ENCODE peak calls at places on chromosomes 11 and 22, in seven cellular contexts. P is H9, L is body of pancreas, W is GM23248, C is heart right ventricle, V is right lobe of liver, R is tibial nerve. J is an unnamed sample.

GRCh38 chr11:77203901-77204755 is 76.1 kb downstream of the MYO7A start:
- DNase-seq in W (no peak), C (no peak), V (no peak), P (peak; percentile 28), R (no peak), L (no peak), J (no peak)

GRCh38 chr11:47986219-47986618 is 5.9 kb downstream of the PTPRJ start:
- DNase-seq in C (no peak), L (no peak), W (no peak), V (no peak), P (no peak), R (no peak), J (no peak)

GRCh38 chr11:32510039-32510438 is 73.6 kb upstream of the EIF3M start:
- DNase-seq in L (no peak), P (no peak), R (no peak), W (no peak), C (no peak), V (no peak), J (no peak)

GRCh38 chr11:43732225-43732624 is 51.7 kb downstream of the HSD17B12 start:
- DNase-seq in R (no peak), L (no peak), W (no peak), P (no peak), C (no peak), V (no peak), J (no peak)

GRCh38 chr11:76798656-76799055 is 15.5 kb downstream of the TSKU start:
- DNase-seq in P (no peak), R (peak; percentile 32), L (no peak), W (no peak), C (no peak), V (no peak), J (no peak)

GRCh38 chr11:15651782-15652181 is 537.1 kb downstream of the INSC start:
- DNase-seq in R (no peak), V (no peak), C (no peak), L (no peak), W (no peak), P (no peak), J (no peak)

GRCh38 chr22:38316340-38317236 is 645 bp downstream of the CSNK1E start:
- DNase-seq in V (peak; percentile 78), L (peak; percentile 66), R (peak; percentile 56), W (peak; percentile 84), C (peak; percentile 76), P (no peak), J (peak; percentile 55)

GRCh38 chr11:96199563-96200025 is 143.4 kb downstream of the MAML2 start:
- DNase-seq in W (peak; percentile 64), L (no peak), C (no peak), P (no peak), V (no peak), R (no peak), J (peak; percentile 5)

GRCh38 chr22:40121463-40121862 is 56.3 kb upstream of the TNRC6B start:
- DNase-seq in C (no peak), L (peak; percentile 18), V (no peak), P (no peak), R (no peak), W (no peak), J (no peak)

GRCh38 chr11:46630237-46630636 is 12.9 kb downstream of the ATG13 start:
- DNase-seq in V (no peak), P (no peak), W (no peak), C (no peak), R (no peak), L (no peak), J (no peak)

GRCh38 chr22:18968011-18968749 is 32.1 kb upstream of the PRODH start:
- DNase-seq in C (peak; percentile 52), P (peak; percentile 60), R (no peak), L (peak; percentile 31), V (peak; percentile 61), W (peak; percentile 51), J (no peak)

GRCh38 chr11:1057806-1058205 is 16.9 kb upstream of the MUC2 start:
- DNase-seq in C (peak; percentile 7), V (no peak), W (no peak), R (no peak), L (no peak), P (no peak), J (no peak)

GRCh38 chr11:120334894-120335462 is 1.2 kb upstream of the ARHGEF12 start:
- DNase-seq in L (peak; percentile 85), W (peak; percentile 84), V (no peak), P (peak; percentile 36), C (no peak), R (peak; percentile 97), J (peak; percentile 65)

GRCh38 chr11:104526006-104526405 is 362.1 kb upstream of the PDGFD start:
- DNase-seq in V (no peak), R (no peak), P (no peak), C (no peak), W (no peak), L (no peak), J (no peak)

GRCh38 chr11:121337078-121337477 is 44.5 kb downstream of the SC5D start:
- DNase-seq in L (no peak), C (no peak), P (no peak), V (no peak), W (no peak), R (no peak), J (no peak)

GRCh38 chr11:72223615-72224586 is 666 bp upstream of the INPPL1 start:
- DNase-seq in L (peak; percentile 75), P (peak; percentile 71), W (peak; percentile 83), C (peak; percentile 82), R (peak; percentile 53), V (peak; percentile 83), J (peak; percentile 48)

GRCh38 chr11:118938491-118939411 is 13.0 kb upstream of the BCL9L start:
- DNase-seq in C (no peak), R (no peak), W (peak; percentile 68), P (no peak), L (no peak), V (no peak), J (no peak)

GRCh38 chr11:92083123-92083522 is 141.5 kb upstream of the FAT3 start:
- DNase-seq in P (no peak), V (no peak), R (no peak), L (no peak), C (no peak), W (no peak), J (no peak)

GRCh38 chr11:111762981-111763643 is 3.1 kb downstream of the PPP2R1B start:
- DNase-seq in W (peak; percentile 39), L (no peak), C (no peak), V (no peak), P (no peak), R (no peak), J (no peak)

DNA sequence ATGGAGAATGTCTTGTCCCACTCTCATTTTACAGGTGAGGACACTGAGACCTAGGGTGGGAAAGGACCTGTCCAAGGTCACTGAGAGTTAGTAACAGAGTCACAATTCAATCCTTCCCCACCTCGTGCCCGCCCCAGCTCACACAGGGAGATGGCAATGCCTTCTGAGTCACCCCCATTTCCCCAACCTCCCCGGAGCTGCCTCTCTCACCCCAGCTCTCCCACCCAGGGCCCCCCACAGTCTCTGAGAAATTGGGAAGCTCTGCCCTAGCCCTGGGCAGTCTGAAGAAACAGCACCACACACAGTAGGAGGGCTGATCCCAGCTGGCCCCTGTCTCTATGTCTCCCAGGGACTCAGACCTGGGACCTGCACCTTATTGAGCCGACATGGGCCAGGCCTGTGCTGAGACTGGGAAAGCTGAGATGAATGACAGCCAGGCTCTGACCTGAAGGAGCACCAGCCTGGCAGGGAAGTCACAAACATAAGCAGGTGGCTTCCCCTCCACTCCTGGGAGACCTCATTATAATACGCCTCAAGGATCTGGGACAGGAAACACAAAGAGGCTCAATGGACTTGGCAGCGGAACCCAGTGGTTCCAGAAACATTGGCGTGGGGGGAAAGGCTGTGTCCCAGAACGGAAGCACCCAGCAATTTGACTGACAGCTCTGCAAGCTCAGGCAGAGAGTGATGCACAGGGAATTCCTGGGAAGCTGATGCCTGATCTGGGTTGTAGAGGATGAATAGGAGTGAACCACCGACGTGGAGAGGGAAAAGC is 51.0 kb downstream of the CD6 start:
- DNase-seq in R (no peak), P (no peak), V (no peak), C (no peak), L (no peak), W (no peak), J (no peak)
- H3K4me1 ChIP-seq in R (no peaks in the 10 kb centered on the region), P (no peaks in the 10 kb centered on the region), V (no peaks in the 10 kb centered on the region), C (peaks cover 26% of the 10 kb centered on the region), L (peaks cover 8% of the 10 kb centered on the region), W (no peaks in the 10 kb centered on the region), J (peaks cover 64% of the 10 kb centered on the region)

GRCh38 chr11:124874571-124875255 is 9.5 kb downstream of the ROBO3 start:
- DNase-seq in V (no peak), C (no peak), L (no peak), W (no peak), R (no peak), P (no peak), J (no peak)
- H3K27me3 ChIP-seq in V (no peaks in the 10 kb centered on the region), C (no peaks in the 10 kb centered on the region), L (peaks cover 10% of the 10 kb centered on the region), W (peaks cover 29% of the 10 kb centered on the region), R (no peaks in the 10 kb centered on the region), P (peaks cover 30% of the 10 kb centered on the region), J (peaks cover 14% of the 10 kb centered on the region)

GRCh38 chr11:2385156-2386151 is 8.3 kb downstream of the CD81 start:
- DNase-seq in L (no peak), C (peak; percentile 15), W (no peak), V (no peak), R (no peak), P (no peak), J (peak; percentile 55)

GRCh38 chr11:2388431-2389024 is 11.4 kb downstream of the CD81 start:
- DNase-seq in R (no peak), W (no peak), V (no peak), P (no peak), L (no peak), C (no peak), J (no peak)

GRCh38 chr11:2386591-2386990 is 9.5 kb downstream of the CD81 start:
- DNase-seq in C (peak; percentile 16), P (no peak), W (no peak), V (no peak), L (no peak), R (no peak), J (no peak)

GRCh38 chr11:2389344-2390026 is 11.1 kb upstream of the TSSC4 start:
- DNase-seq in R (no peak), L (no peak), C (no peak), V (no peak), W (no peak), P (no peak), J (no peak)

GRCh38 chr11:2387266-2387982 is 10.3 kb downstream of the CD81 start:
- DNase-seq in R (no peak), L (no peak), P (no peak), V (no peak), C (no peak), W (peak; percentile 60), J (no peak)
- H3K27ac ChIP-seq in R (peak overlapping the region; percentile 80), L (peak overlapping the region; percentile 43), P (no peak overlapping the region), V (peak overlapping the region; percentile 83), C (peak overlapping the region; percentile 70), W (peak overlapping the region; percentile 36), J (peak overlapping the region; percentile 41)

GRCh38 chr22:30425327-30425615 is 297 bp upstream of the MTFP1 start:
- DNase-seq in V (no peak), P (no peak), R (no peak), C (no peak), W (no peak), L (no peak), J (no peak)

GRCh38 chr22:30423296-30423958 is 2.1 kb upstream of the MTFP1 start:
- DNase-seq in W (peak; percentile 81), C (peak; percentile 77), L (no peak), R (no peak), V (peak; percentile 92), P (no peak), J (peak; percentile 55)

GRCh38 chr22:30423959-30424380 is 1.6 kb upstream of the MTFP1 start:
- DNase-seq in W (peak; percentile 100), P (peak; percentile 99), R (peak; percentile 99), C (peak; percentile 97), V (peak; percentile 99), L (peak; percentile 100), J (peak; percentile 100)

GRCh38 chr22:30425616-30426394 is at the start of gene MTFP1:
- DNase-seq in L (peak; percentile 55), C (peak; percentile 66), P (peak; percentile 87), W (peak; percentile 74), R (peak; percentile 25), V (peak; percentile 82), J (no peak)

GRCh38 chr22:30424471-30425326 is 869 bp upstream of the MTFP1 start:
- DNase-seq in R (peak; percentile 15), C (no peak), L (no peak), W (peak; percentile 70), P (peak; percentile 48), V (peak; percentile 63), J (no peak)
- H3K4me1 ChIP-seq in R (peaks cover 37% of the 10 kb centered on the region), C (peaks cover 44% of the 10 kb centered on the region), L (peaks cover 43% of the 10 kb centered on the region), W (peaks cover 36% of the 10 kb centered on the region), P (peaks cover 7% of the 10 kb centered on the region), V (peaks cover 34% of the 10 kb centered on the region), J (peaks cover 46% of the 10 kb centered on the region)